ENCODE peak calls at places on chromosomes 4 and X, in four cellular contexts. F is HFF-Myc, P is tibial nerve, W is MM.1S. R is an unnamed sample.

GRCh38 chr4:7003879-7004240 is 39.3 kb upstream of the TADA2B start:
- DNase-seq in F (no peak), P (no peak), W (no peak), R (no peak)

GRCh38 chrX:15973299-15973698 is 118.7 kb upstream of the AP1S2 start:
- DNase-seq in W (peak; percentile 62), P (no peak), F (peak; percentile 9), R (no peak)

GRCh38 chr4:147714575-147715401 is 17.1 kb upstream of the ARHGAP10 start:
- DNase-seq in P (peak; percentile 70), F (no peak), W (no peak), R (no peak)

GRCh38 chr4:1192091-1192492 is 19.7 kb upstream of the SPON2 start:
- DNase-seq in F (peak; percentile 94), P (peak; percentile 88), W (no peak), R (peak; percentile 51)

GRCh38 chr4:173529505-173530325 is at the start of gene HAND2:
- DNase-seq in P (no peak), W (no peak), F (peak; percentile 12), R (no peak)

GRCh38 chr4:2416564-2417195 is 1.8 kb downstream of the ZFYVE28 start:
- DNase-seq in P (no peak), W (no peak), F (no peak), R (no peak)

GRCh38 chr4:152052431-152053057 is 291.7 kb upstream of the GATB start:
- DNase-seq in P (no peak), W (no peak), F (no peak), R (no peak)

GRCh38 chr4:109912706-109913621 is at the start of gene EGF:
- DNase-seq in P (no peak), W (no peak), F (peak; percentile 24), R (no peak)

GRCh38 chr4:118974758-118975157 is 86.1 kb downstream of the SYNPO2 start:
- DNase-seq in W (no peak), P (no peak), F (no peak), R (no peak)

GRCh38 chr4:15031993-15032660 is 29.8 kb downstream of the CPEB2 start:
- DNase-seq in P (no peak), F (no peak), W (no peak), R (no peak)